ENCODE peak calls at places on chromosomes 5 and 9, in seven cellular contexts. One of them, this sample, is unnamed.

GRCh38 chr5:74130141-74130897 is 504.3 kb downstream of the ARHGEF28 start:
- DNase-seq in cardiac muscle cell: no peak
- DNase-seq in uterus: no peak
- DNase-seq in brain microvascular endothelial cell: no peak
- DNase-seq in left ventricle myocardium inferior: no peak
- DNase-seq in AG10803: no peak
- DNase-seq in BE2C: peak
- DNase-seq in this sample: no peak

GRCh38 chr5:90940227-90940995 is 381.8 kb downstream of the ADGRV1 start:
- DNase-seq in BE2C: peak
- DNase-seq in cardiac muscle cell: peak
- DNase-seq in AG10803: peak
- DNase-seq in uterus: no peak
- DNase-seq in brain microvascular endothelial cell: peak
- DNase-seq in left ventricle myocardium inferior: no peak
- DNase-seq in this sample: peak

GRCh38 chr5:124645396-124645795 is 101.0 kb downstream of the ZNF608 start:
- DNase-seq in brain microvascular endothelial cell: no peak
- DNase-seq in AG10803: no peak
- DNase-seq in uterus: no peak
- DNase-seq in cardiac muscle cell: no peak
- DNase-seq in left ventricle myocardium inferior: no peak
- DNase-seq in BE2C: no peak
- DNase-seq in this sample: no peak

GRCh38 chr5:60196382-60197113 is 303.0 kb upstream of the PDE4D start:
- DNase-seq in cardiac muscle cell: no peak
- DNase-seq in left ventricle myocardium inferior: no peak
- DNase-seq in brain microvascular endothelial cell: peak
- DNase-seq in uterus: peak
- DNase-seq in AG10803: peak
- DNase-seq in BE2C: peak
- DNase-seq in this sample: peak

GRCh38 chr5:127844631-127845030 is 141.4 kb downstream of the CCDC192 start:
- DNase-seq in left ventricle myocardium inferior: peak
- DNase-seq in AG10803: no peak
- DNase-seq in cardiac muscle cell: no peak
- DNase-seq in uterus: peak
- DNase-seq in brain microvascular endothelial cell: no peak
- DNase-seq in BE2C: no peak
- DNase-seq in this sample: no peak

GRCh38 chr9:134329576-134329855 is 3.3 kb downstream of the RXRA start:
- DNase-seq in BE2C: no peak
- DNase-seq in left ventricle myocardium inferior: peak
- DNase-seq in AG10803: no peak
- DNase-seq in brain microvascular endothelial cell: no peak
- DNase-seq in cardiac muscle cell: no peak
- DNase-seq in uterus: no peak
- DNase-seq in this sample: no peak

GRCh38 chr5:134090482-134090881 is 24.0 kb upstream of the TCF7 start:
- DNase-seq in left ventricle myocardium inferior: no peak
- DNase-seq in BE2C: no peak
- DNase-seq in AG10803: no peak
- DNase-seq in cardiac muscle cell: no peak
- DNase-seq in uterus: no peak
- DNase-seq in brain microvascular endothelial cell: no peak
- DNase-seq in this sample: no peak

GRCh38 chr5:128339585-128339984 is 198.5 kb downstream of the FBN2 start:
- DNase-seq in brain microvascular endothelial cell: no peak
- DNase-seq in left ventricle myocardium inferior: no peak
- DNase-seq in uterus: no peak
- DNase-seq in cardiac muscle cell: no peak
- DNase-seq in BE2C: no peak
- DNase-seq in AG10803: no peak
- DNase-seq in this sample: no peak

GRCh38 chr5:168471785-168472184 is 14.5 kb upstream of the RARS1 start:
- DNase-seq in left ventricle myocardium inferior: no peak
- DNase-seq in BE2C: no peak
- DNase-seq in uterus: no peak
- DNase-seq in cardiac muscle cell: no peak
- DNase-seq in brain microvascular endothelial cell: peak
- DNase-seq in AG10803: peak
- DNase-seq in this sample: no peak

GRCh38 chr9:34465468-34465867 is 6.9 kb downstream of the DNAI1 start:
- DNase-seq in uterus: no peak
- DNase-seq in AG10803: no peak
- DNase-seq in brain microvascular endothelial cell: no peak
- DNase-seq in BE2C: no peak
- DNase-seq in left ventricle myocardium inferior: no peak
- DNase-seq in cardiac muscle cell: no peak
- DNase-seq in this sample: no peak

GRCh38 chr9:89177021-89177400 is 1.6 kb downstream of the SHC3 start:
- DNase-seq in uterus: no peak
- DNase-seq in BE2C: peak
- DNase-seq in AG10803: peak
- DNase-seq in left ventricle myocardium inferior: no peak
- DNase-seq in brain microvascular endothelial cell: peak
- DNase-seq in cardiac muscle cell: no peak
- DNase-seq in this sample: peak

GRCh38 chr9:6759114-6759977 is 1.6 kb downstream of the KDM4C start:
- DNase-seq in brain microvascular endothelial cell: peak
- DNase-seq in BE2C: no peak
- DNase-seq in uterus: no peak
- DNase-seq in cardiac muscle cell: no peak
- DNase-seq in left ventricle myocardium inferior: no peak
- DNase-seq in AG10803: peak
- DNase-seq in this sample: peak

GRCh38 chr9:37778534-37778933 is 6.3 kb downstream of the EXOSC3 start:
- DNase-seq in brain microvascular endothelial cell: no peak
- DNase-seq in cardiac muscle cell: no peak
- DNase-seq in uterus: no peak
- DNase-seq in AG10803: no peak
- DNase-seq in BE2C: no peak
- DNase-seq in left ventricle myocardium inferior: no peak
- DNase-seq in this sample: no peak

GRCh38 chr5:159990506-159990905 is 18.4 kb upstream of the TTC1 start:
- DNase-seq in brain microvascular endothelial cell: no peak
- DNase-seq in AG10803: peak
- DNase-seq in BE2C: no peak
- DNase-seq in uterus: no peak
- DNase-seq in cardiac muscle cell: no peak
- DNase-seq in left ventricle myocardium inferior: no peak
- DNase-seq in this sample: peak

GRCh38 chr5:61394078-61394701 is 62.1 kb downstream of the ZSWIM6 start:
- DNase-seq in left ventricle myocardium inferior: no peak
- DNase-seq in uterus: no peak
- DNase-seq in cardiac muscle cell: no peak
- DNase-seq in brain microvascular endothelial cell: no peak
- DNase-seq in AG10803: no peak
- DNase-seq in BE2C: no peak
- DNase-seq in this sample: no peak

GRCh38 chr9:136907011-136907914 is 20.9 kb downstream of the TRAF2 start:
- DNase-seq in uterus: no peak
- DNase-seq in cardiac muscle cell: no peak
- DNase-seq in BE2C: no peak
- DNase-seq in brain microvascular endothelial cell: no peak
- DNase-seq in AG10803: no peak
- DNase-seq in left ventricle myocardium inferior: no peak
- DNase-seq in this sample: no peak

GRCh38 chr5:109453251-109453650 is 43.5 kb upstream of the PJA2 start:
- DNase-seq in BE2C: no peak
- DNase-seq in brain microvascular endothelial cell: no peak
- DNase-seq in AG10803: no peak
- DNase-seq in uterus: no peak
- DNase-seq in cardiac muscle cell: no peak
- DNase-seq in left ventricle myocardium inferior: no peak
- DNase-seq in this sample: no peak

GRCh38 chr5:105619725-105620124 is 2051.0 kb downstream of the EFNA5 start:
- DNase-seq in left ventricle myocardium inferior: no peak
- DNase-seq in uterus: no peak
- DNase-seq in cardiac muscle cell: no peak
- DNase-seq in BE2C: no peak
- DNase-seq in AG10803: no peak
- DNase-seq in brain microvascular endothelial cell: no peak
- DNase-seq in this sample: no peak

GRCh38 chr5:158435161-158435616 is 576.2 kb upstream of the CLINT1 start:
- DNase-seq in cardiac muscle cell: no peak
- DNase-seq in left ventricle myocardium inferior: no peak
- DNase-seq in brain microvascular endothelial cell: peak
- DNase-seq in uterus: no peak
- DNase-seq in AG10803: peak
- DNase-seq in BE2C: no peak
- DNase-seq in this sample: no peak

GRCh38 chr9:94867842-94868312 is 141.4 kb downstream of the AOPEP start:
- DNase-seq in uterus: no peak
- DNase-seq in left ventricle myocardium inferior: no peak
- DNase-seq in BE2C: no peak
- DNase-seq in cardiac muscle cell: no peak
- DNase-seq in brain microvascular endothelial cell: peak
- DNase-seq in AG10803: peak
- DNase-seq in this sample: peak

GRCh38 chr9:3464033-3464638 is 61.7 kb downstream of the RFX3 start:
- DNase-seq in AG10803: peak
- DNase-seq in left ventricle myocardium inferior: no peak
- DNase-seq in BE2C: no peak
- DNase-seq in cardiac muscle cell: no peak
- DNase-seq in brain microvascular endothelial cell: no peak
- DNase-seq in uterus: no peak
- DNase-seq in this sample: peak
- H3K4me3 ChIP-seq in AG10803: no peak
- H3K4me3 ChIP-seq in left ventricle myocardium inferior: no peak
- H3K4me3 ChIP-seq in BE2C: no peak
- H3K4me3 ChIP-seq in cardiac muscle cell: no peak
- H3K4me3 ChIP-seq in brain microvascular endothelial cell: no peak
- H3K4me3 ChIP-seq in uterus: no peak
- H3K4me3 ChIP-seq in this sample: no peak

DNA sequence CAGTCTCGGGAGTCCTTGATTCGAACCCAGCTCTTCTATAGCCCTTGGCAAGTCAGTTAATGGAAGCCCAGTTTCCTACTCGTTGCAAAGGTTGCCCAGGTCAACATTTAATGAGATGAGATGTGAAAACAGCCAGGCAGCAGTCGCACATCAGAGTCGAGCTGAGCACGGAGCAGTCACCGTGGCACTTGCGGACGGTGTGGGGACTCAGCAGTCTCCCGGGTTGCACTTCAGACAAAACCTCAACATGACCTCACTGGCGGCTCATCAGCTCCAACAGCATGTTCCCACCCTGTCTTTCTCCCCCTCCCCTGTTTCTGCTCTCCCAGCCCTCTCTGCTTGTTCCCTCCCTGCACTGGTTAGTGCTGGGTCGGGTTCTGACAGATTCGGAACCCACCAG is 35.8 kb downstream of the UBE2QL1 start:
- DNase-seq in AG10803: no peak
- DNase-seq in BE2C: no peak
- DNase-seq in cardiac muscle cell: no peak
- DNase-seq in left ventricle myocardium inferior: no peak
- DNase-seq in brain microvascular endothelial cell: no peak
- DNase-seq in uterus: no peak
- DNase-seq in this sample: no peak
- H3K4me3 ChIP-seq in AG10803: no peak
- H3K4me3 ChIP-seq in BE2C: no peak
- H3K4me3 ChIP-seq in cardiac muscle cell: no peak
- H3K4me3 ChIP-seq in left ventricle myocardium inferior: no peak
- H3K4me3 ChIP-seq in brain microvascular endothelial cell: no peak
- H3K4me3 ChIP-seq in uterus: no peak
- H3K4me3 ChIP-seq in this sample: no peak

DNA sequence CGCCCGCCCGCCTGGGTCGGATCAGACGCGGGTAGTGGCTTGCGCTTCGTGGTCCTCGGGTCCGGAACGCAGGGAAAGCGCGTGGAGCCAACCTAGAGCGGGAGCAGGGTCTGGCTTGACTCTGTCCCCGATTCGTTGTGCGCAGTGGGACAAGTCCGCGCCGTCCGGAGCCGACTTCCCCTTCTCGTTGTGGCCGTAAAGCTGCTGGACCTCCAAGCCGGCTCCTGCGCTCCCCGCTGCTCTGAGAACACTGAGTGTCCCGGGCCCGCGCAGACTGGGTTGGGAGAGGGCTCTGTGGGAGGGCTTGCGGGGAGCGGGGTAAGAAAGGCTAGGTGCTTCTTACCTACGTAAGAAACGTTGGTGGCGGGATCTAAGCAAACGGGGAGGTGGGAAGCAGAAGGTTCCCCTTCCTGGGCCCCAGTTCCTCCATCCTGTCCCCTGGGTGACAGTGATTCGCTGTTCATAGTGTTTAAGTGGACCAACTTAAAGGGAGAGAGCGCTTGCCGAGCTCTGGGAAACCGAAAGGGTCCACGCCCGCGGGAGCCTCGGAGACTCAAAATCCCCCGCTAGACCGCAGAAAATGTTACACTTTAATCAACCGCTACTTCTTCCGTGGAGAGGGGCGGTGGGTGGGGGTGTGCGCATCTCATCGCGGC is 4.3 kb upstream of the FOXE1 start:
- DNase-seq in AG10803: no peak
- DNase-seq in brain microvascular endothelial cell: no peak
- DNase-seq in cardiac muscle cell: peak
- DNase-seq in BE2C: no peak
- DNase-seq in left ventricle myocardium inferior: no peak
- DNase-seq in uterus: no peak
- DNase-seq in this sample: no peak
- H3K4me3 ChIP-seq in AG10803: peak
- H3K4me3 ChIP-seq in brain microvascular endothelial cell: no peak
- H3K4me3 ChIP-seq in cardiac muscle cell: no peak
- H3K4me3 ChIP-seq in BE2C: no peak
- H3K4me3 ChIP-seq in left ventricle myocardium inferior: peak
- H3K4me3 ChIP-seq in uterus: no peak
- H3K4me3 ChIP-seq in this sample: peak

GRCh38 chr9:35771079-35771441 is 17.0 kb upstream of the MSMP start:
- DNase-seq in BE2C: no peak
- DNase-seq in brain microvascular endothelial cell: no peak
- DNase-seq in left ventricle myocardium inferior: peak
- DNase-seq in cardiac muscle cell: no peak
- DNase-seq in uterus: no peak
- DNase-seq in AG10803: no peak
- DNase-seq in this sample: no peak
- H3K4me3 ChIP-seq in BE2C: no peak
- H3K4me3 ChIP-seq in brain microvascular endothelial cell: no peak
- H3K4me3 ChIP-seq in left ventricle myocardium inferior: peak
- H3K4me3 ChIP-seq in cardiac muscle cell: no peak
- H3K4me3 ChIP-seq in uterus: no peak
- H3K4me3 ChIP-seq in AG10803: no peak
- H3K4me3 ChIP-seq in this sample: no peak

GRCh38 chr5:131548190-131548589 is 86.8 kb downstream of the RAPGEF6 start:
- DNase-seq in AG10803: no peak
- DNase-seq in cardiac muscle cell: no peak
- DNase-seq in brain microvascular endothelial cell: no peak
- DNase-seq in BE2C: no peak
- DNase-seq in left ventricle myocardium inferior: no peak
- DNase-seq in uterus: no peak
- DNase-seq in this sample: no peak
- H3K4me3 ChIP-seq in AG10803: no peak
- H3K4me3 ChIP-seq in cardiac muscle cell: no peak
- H3K4me3 ChIP-seq in brain microvascular endothelial cell: no peak
- H3K4me3 ChIP-seq in BE2C: no peak
- H3K4me3 ChIP-seq in left ventricle myocardium inferior: no peak
- H3K4me3 ChIP-seq in uterus: no peak
- H3K4me3 ChIP-seq in this sample: no peak

This sample was measured in cardiac fibroblast.